ENCODE peak calls at places on chromosomes 7 and 10, in seven cellular contexts. J is NCI-H460; I is NCI-H345; V is naive thymus-derived CD8-positive, alpha-beta T cell; A is T-helper 22 cell; X is AG04450; H is activated CD4-positive, alpha-beta T cell treated with anti-CD3 and anti-CD28 coated beads, Interleukin-2, amount 10 ng/mL, durations not matched to agents 7 days and 5 days. M is an unnamed sample.

GRCh38 chr10:114118514-114118913 is 55.5 kb downstream of the CCDC186 start:
- DNase-seq in J (no peak), I (no peak), V (no peak), A (no peak), X (no peak), H (no peak), M (no peak)

GRCh38 chr7:5603193-5604140 is 178.0 kb downstream of the RNF216 start:
- DNase-seq in J (no peak), I (no peak), V (no peak), A (no peak), X (no peak), H (no peak), M (no peak)

GRCh38 chr7:131145026-131145425 is 182.7 kb upstream of the MKLN1 start:
- DNase-seq in J (no peak), I (no peak), V (no peak), A (no peak), X (no peak), H (no peak), M (no peak)

GRCh38 chr7:105199372-105199771 is 185.4 kb downstream of the KMT2E start:
- DNase-seq in J (no peak), I (no peak), V (no peak), A (no peak), X (no peak), H (no peak), M (no peak)

GRCh38 chr10:90817173-90817889 is 40.5 kb downstream of the HTR7 start:
- DNase-seq in J (no peak), I (no peak), V (no peak), A (no peak), X (no peak), H (no peak), M (no peak)

GRCh38 chr10:89207181-89207800 is at the start of gene CH25H:
- DNase-seq in J (peak; percentile 49), I (peak; percentile 50), V (peak; percentile 39), A (peak; percentile 21), X (no peak), H (peak; percentile 39), M (peak; percentile 40)

GRCh38 chr10:32795598-32796183 is 162.3 kb downstream of the ITGB1 start:
- DNase-seq in J (peak; percentile 13), I (peak; percentile 3), V (peak; percentile 21), A (no peak), X (no peak), H (peak; percentile 25), M (peak; percentile 46)

GRCh38 chr10:44703241-44704155 is 207.6 kb upstream of the TMEM72 start:
- DNase-seq in J (no peak), I (no peak), V (no peak), A (no peak), X (no peak), H (no peak), M (no peak)

GRCh38 chr7:138645284-138645683 is 55.9 kb downstream of the SVOPL start:
- DNase-seq in J (no peak), I (no peak), V (no peak), A (no peak), X (no peak), H (no peak), M (no peak)

GRCh38 chr7:42440951-42441350 is 203.9 kb upstream of the GLI3 start:
- DNase-seq in J (no peak), I (no peak), V (no peak), A (no peak), X (no peak), H (no peak), M (no peak)

GRCh38 chr7:70068531-70068930 is 470.3 kb downstream of the AUTS2 start:
- DNase-seq in J (no peak), I (no peak), V (no peak), A (no peak), X (no peak), H (no peak), M (no peak)

M was measured in CD4-positive, alpha-beta memory T cell.